ENCODE peak calls at places on chromosomes 4 and X, in seven cellular contexts. R, F, S, X, N, D and T are unnamed samples.
A peak's percentile ranks its signal among the peaks of the same experiment; 100 is the strongest.

GRCh38 chr4:52076731-52077130 is 25.6 kb downstream of the SPATA18 start:
- DNase-seq in N (peak; percentile 26), X (no peak), S (no peak), R (peak; percentile 45), F (no peak), D (no peak), T (peak; percentile 4)

GRCh38 chr4:168610911-168611530 is 114.2 kb downstream of the PALLD start:
- DNase-seq in F (no peak), X (no peak), N (no peak), D (no peak), S (no peak), R (no peak), T (no peak)

GRCh38 chr4:173274744-173275143 is 59.4 kb downstream of the HMGB2 start:
- DNase-seq in D (no peak), X (no peak), F (no peak), R (no peak), S (no peak), N (no peak), T (no peak)

GRCh38 chr4:69896530-69897116 is 34.2 kb upstream of the CSN1S1 start:
- DNase-seq in X (no peak), N (no peak), D (no peak), R (peak; percentile 67), S (no peak), F (no peak), T (no peak)

GRCh38 chr4:173009129-173009823 is 159.3 kb upstream of the GALNT7 start:
- DNase-seq in S (no peak), N (no peak), F (no peak), X (no peak), R (peak; percentile 23), D (no peak), T (no peak)

GRCh38 chrX:124042042-124042441 is 80.5 kb downstream of the STAG2 start:
- DNase-seq in N (no peak), S (no peak), F (no peak), X (no peak), R (no peak), D (no peak), T (no peak)

GRCh38 chr4:10529891-10530786 is 72.9 kb upstream of the ZNF518B start:
- DNase-seq in N (peak; percentile 48), R (no peak), X (no peak), D (no peak), F (no peak), S (no peak), T (no peak)

GRCh38 chrX:519741-520140 is 110.8 kb upstream of the SHOX start:
- DNase-seq in R (no peak), X (peak; percentile 75), S (no peak), N (no peak), F (no peak), D (no peak), T (no peak)

GRCh38 chr4:122458625-122459024 is 2.1 kb upstream of the IL2 start:
- DNase-seq in F (no peak), R (no peak), X (no peak), D (peak; percentile 70), N (no peak), S (no peak), T (no peak)

GRCh38 chrX:63503541-63503940 is 152.4 kb upstream of the SPIN4 start:
- DNase-seq in X (no peak), D (no peak), N (no peak), S (no peak), F (no peak), R (peak; percentile 43), T (no peak)

GRCh38 chrX:1649623-1650022 is 34.8 kb downstream of the ASMT start:
- DNase-seq in S (no peak), X (peak; percentile 26), N (no peak), D (no peak), F (no peak), R (peak; percentile 37), T (no peak)

GRCh38 chr4:37584087-37584486 is 102.1 kb downstream of the RELL1 start:
- DNase-seq in S (no peak), X (no peak), N (no peak), D (no peak), F (no peak), R (no peak), T (no peak)

GRCh38 chrX:38880460-38880859 is 79.2 kb downstream of the MID1IP1 start:
- DNase-seq in R (no peak), F (no peak), X (peak; percentile 17), D (no peak), S (no peak), N (no peak), T (no peak)

GRCh38 chr4:5883916-5884315 is 9.0 kb downstream of the CRMP1 start:
- DNase-seq in X (no peak), R (no peak), D (no peak), F (no peak), N (no peak), S (no peak), T (no peak)

GRCh38 chrX:83022020-83022419 is 486.1 kb upstream of the POU3F4 start:
- DNase-seq in X (no peak), S (no peak), N (no peak), R (no peak), F (peak; percentile 4), D (no peak), T (no peak)

GRCh38 chr4:3781193-3781886 is 15.2 kb downstream of the ADRA2C start:
- DNase-seq in X (no peak), R (no peak), D (no peak), S (no peak), N (no peak), F (no peak), T (no peak)

GRCh38 chr4:3522651-3523050 is 9.6 kb downstream of the LRPAP1 start:
- DNase-seq in R (no peak), X (no peak), F (no peak), D (peak; percentile 13), S (peak; percentile 42), N (no peak), T (no peak)

GRCh38 chr4:125432078-125432477 is 117.3 kb downstream of the FAT4 start:
- DNase-seq in R (peak; percentile 16), X (no peak), F (no peak), N (no peak), D (no peak), S (no peak), T (no peak)

GRCh38 chrX:19627533-19627932 is 112.2 kb upstream of the MAP3K15 start:
- DNase-seq in R (peak; percentile 28), D (no peak), F (no peak), N (no peak), S (no peak), X (no peak), T (no peak)

GRCh38 chrX:14832591-14832990 is 40.3 kb downstream of the FANCB start:
- DNase-seq in S (no peak), D (no peak), F (no peak), R (no peak), N (no peak), X (peak; percentile 11), T (no peak)

GRCh38 chr4:8582941-8583654 is 2.9 kb downstream of the GPR78 start:
- DNase-seq in N (no peak), S (peak; percentile 30), D (no peak), R (no peak), F (no peak), X (peak; percentile 58), T (no peak)

GRCh38 chr4:182337366-182337765 is 94.2 kb downstream of the TENM3 start:
- DNase-seq in N (no peak), S (no peak), D (no peak), F (no peak), R (peak; percentile 66), X (no peak), T (no peak)

GRCh38 chr4:42600578-42600977 is 56.3 kb downstream of the ATP8A1 start:
- DNase-seq in X (no peak), R (no peak), D (no peak), F (no peak), N (no peak), S (no peak), T (no peak)

DNA sequence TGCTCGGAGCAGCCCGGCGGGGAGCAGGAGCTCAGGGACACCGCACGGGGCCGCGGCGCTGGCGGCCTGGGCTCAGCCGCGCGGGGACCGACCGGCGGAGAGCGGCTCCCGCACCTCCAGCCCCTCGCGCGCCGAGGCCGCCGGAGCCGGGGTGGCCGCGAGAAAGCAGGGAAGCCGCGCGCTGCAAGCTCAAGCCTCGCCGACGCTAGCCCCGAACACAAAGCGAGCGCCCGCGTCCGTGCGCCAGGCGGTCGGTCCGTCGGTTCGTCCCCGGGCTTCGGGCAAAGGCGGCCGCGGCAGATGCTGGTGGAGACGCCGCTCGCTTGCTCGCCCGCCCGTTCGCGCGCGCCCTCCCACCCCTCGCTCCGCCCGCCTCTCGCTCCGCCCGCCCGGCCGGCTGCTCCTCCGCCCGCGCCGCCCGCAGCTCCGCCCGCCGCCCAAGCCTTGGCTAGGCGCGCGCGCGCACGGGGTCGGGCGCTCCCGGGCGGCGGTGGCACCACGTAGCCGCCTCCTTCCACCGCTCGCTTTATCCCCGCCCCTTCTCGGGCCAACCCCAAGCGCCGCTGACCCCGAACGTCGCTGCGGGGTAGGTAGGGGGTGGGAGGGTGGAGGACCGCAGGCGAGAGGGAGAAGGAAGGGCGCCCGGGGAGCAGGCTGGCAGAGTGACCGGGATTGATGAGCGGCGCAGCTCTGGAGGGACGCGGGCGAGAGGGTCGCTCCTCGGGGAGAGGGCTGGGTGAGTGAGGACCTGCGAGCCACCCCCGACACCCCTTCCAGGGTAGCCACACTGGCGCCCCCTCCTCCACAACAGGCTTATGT is at the start of gene TSPAN5:
- DNase-seq in D (peak; percentile 83), N (peak; percentile 80), X (peak; percentile 96), R (peak; percentile 95), S (peak; percentile 82), F (no peak), T (peak; percentile 69)
- H3K36me3 ChIP-seq in D (no peaks in the 10 kb centered on the region), N (no peaks in the 10 kb centered on the region), X (no peaks in the 10 kb centered on the region), R (no peaks in the 10 kb centered on the region), S (no peaks in the 10 kb centered on the region), F (no peaks in the 10 kb centered on the region), T (no peaks in the 10 kb centered on the region)

DNA sequence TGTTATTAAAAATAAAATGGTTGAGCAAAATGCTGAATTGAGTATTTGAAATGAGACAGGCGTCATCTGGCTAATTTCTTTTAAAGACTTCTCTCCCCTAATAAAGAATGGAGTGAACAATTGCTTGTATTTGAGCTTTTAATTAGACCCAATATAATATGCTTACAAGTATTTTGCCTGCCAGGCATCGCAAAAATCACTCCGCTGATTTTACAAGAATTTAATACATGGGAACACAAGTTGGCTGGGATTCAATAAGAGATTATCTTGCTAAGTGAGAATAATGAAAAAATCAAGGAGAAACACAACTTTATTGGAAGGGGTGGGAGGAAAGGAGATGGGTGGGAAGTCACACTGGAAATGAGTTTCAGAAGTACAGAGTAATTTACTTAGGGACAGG is 52.3 kb downstream of the KLF3 start:
- DNase-seq in F (no peak), D (no peak), N (no peak), R (no peak), X (no peak), S (no peak), T (no peak)
- H3K36me3 ChIP-seq in F (no peaks in the 10 kb centered on the region), D (no peaks in the 10 kb centered on the region), N (no peaks in the 10 kb centered on the region), R (no peaks in the 10 kb centered on the region), X (no peaks in the 10 kb centered on the region), S (no peaks in the 10 kb centered on the region), T (no peaks in the 10 kb centered on the region)

DNA sequence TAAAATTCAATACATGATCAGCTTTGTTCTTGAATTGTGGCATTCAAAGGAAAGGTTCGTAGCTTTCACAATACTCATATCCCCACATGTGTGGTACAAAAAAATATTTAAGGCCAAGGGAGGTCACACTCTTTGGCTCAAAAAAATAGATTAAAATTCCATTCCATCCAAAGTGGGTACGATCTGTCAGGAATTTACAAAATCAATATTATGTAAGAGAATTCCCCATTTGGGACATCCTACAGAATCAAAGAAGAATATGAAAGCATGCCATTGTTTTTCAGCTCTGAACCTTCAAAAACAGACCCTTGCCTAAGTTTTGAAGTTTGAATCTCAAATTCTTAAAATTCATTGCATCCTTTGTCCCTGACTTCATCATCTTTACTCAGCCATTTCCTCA is 85.8 kb downstream of the MID1 start:
- DNase-seq in R (peak; percentile 15), N (no peak), F (no peak), S (no peak), X (no peak), D (no peak), T (no peak)
- H3K36me3 ChIP-seq in R (no peaks in the 10 kb centered on the region), N (no peaks in the 10 kb centered on the region), F (no peaks in the 10 kb centered on the region), S (no peaks in the 10 kb centered on the region), X (no peaks in the 10 kb centered on the region), D (no peaks in the 10 kb centered on the region), T (no peaks in the 10 kb centered on the region)

GRCh38 chrX:153792368-153792767 is 1.8 kb downstream of the IDH3G start:
- DNase-seq in N (no peak), D (no peak), X (no peak), F (no peak), R (no peak), S (no peak), T (no peak)
- H3K36me3 ChIP-seq in N (no peaks in the 10 kb centered on the region), D (no peaks in the 10 kb centered on the region), X (peaks cover 4% of the 10 kb centered on the region), F (peaks cover 2% of the 10 kb centered on the region), R (peaks cover 11% of the 10 kb centered on the region), S (peaks cover 23% of the 10 kb centered on the region), T (peaks cover 23% of the 10 kb centered on the region)